ENCODE peak calls at places on chromosomes 6 and 20, in nine cellular contexts. One of them, this sample, is unnamed.
A peak's percentile ranks its signal among the peaks of the same experiment; 100 is the strongest.

GRCh38 chr20:35564905-35565304 is 23.0 kb downstream of the ERGIC3 start:
- DNase-seq in left lung: peak; percentile 34
- DNase-seq in AG08396: no peak
- DNase-seq in pancreas: no peak
- DNase-seq in uterus: no peak
- DNase-seq in kidney glomerular epithelial cell: no peak
- DNase-seq in non-pigmented ciliary epithelial cell: no peak
- DNase-seq in ELF-1: no peak
- DNase-seq in iris pigment epithelial cell: no peak
- DNase-seq in this sample: peak; percentile 18

GRCh38 chr20:38842558-38842981 is 37.1 kb downstream of the PPP1R16B start:
- DNase-seq in left lung: no peak
- DNase-seq in AG08396: no peak
- DNase-seq in pancreas: no peak
- DNase-seq in uterus: no peak
- DNase-seq in kidney glomerular epithelial cell: no peak
- DNase-seq in non-pigmented ciliary epithelial cell: no peak
- DNase-seq in ELF-1: no peak
- DNase-seq in iris pigment epithelial cell: no peak
- DNase-seq in this sample: no peak

GRCh38 chr20:31835554-31835953 is 9.8 kb downstream of the FOXS1 start:
- DNase-seq in left lung: no peak
- DNase-seq in AG08396: no peak
- DNase-seq in pancreas: no peak
- DNase-seq in uterus: no peak
- DNase-seq in kidney glomerular epithelial cell: no peak
- DNase-seq in non-pigmented ciliary epithelial cell: no peak
- DNase-seq in ELF-1: no peak
- DNase-seq in iris pigment epithelial cell: no peak
- DNase-seq in this sample: no peak

GRCh38 chr6:169862464-169863148 is 111.2 kb downstream of the ERMARD start:
- DNase-seq in left lung: peak; percentile 39
- DNase-seq in AG08396: no peak
- DNase-seq in pancreas: no peak
- DNase-seq in uterus: no peak
- DNase-seq in kidney glomerular epithelial cell: no peak
- DNase-seq in non-pigmented ciliary epithelial cell: no peak
- DNase-seq in ELF-1: no peak
- DNase-seq in iris pigment epithelial cell: no peak
- DNase-seq in this sample: peak; percentile 47

GRCh38 chr6:49570474-49571079 is 20.1 kb downstream of the C6orf141 start:
- DNase-seq in left lung: no peak
- DNase-seq in AG08396: no peak
- DNase-seq in pancreas: no peak
- DNase-seq in uterus: no peak
- DNase-seq in kidney glomerular epithelial cell: no peak
- DNase-seq in non-pigmented ciliary epithelial cell: peak; percentile 11
- DNase-seq in ELF-1: no peak
- DNase-seq in iris pigment epithelial cell: peak; percentile 60
- DNase-seq in this sample: no peak

GRCh38 chr6:81801489-81801888 is 49.0 kb upstream of the TENT5A start:
- DNase-seq in left lung: no peak
- DNase-seq in AG08396: no peak
- DNase-seq in pancreas: no peak
- DNase-seq in uterus: no peak
- DNase-seq in kidney glomerular epithelial cell: no peak
- DNase-seq in non-pigmented ciliary epithelial cell: no peak
- DNase-seq in ELF-1: no peak
- DNase-seq in iris pigment epithelial cell: no peak
- DNase-seq in this sample: no peak

GRCh38 chr6:129679250-129679649 is 30.7 kb downstream of the ARHGAP18 start:
- DNase-seq in left lung: no peak
- DNase-seq in AG08396: no peak
- DNase-seq in pancreas: no peak
- DNase-seq in uterus: no peak
- DNase-seq in kidney glomerular epithelial cell: no peak
- DNase-seq in non-pigmented ciliary epithelial cell: no peak
- DNase-seq in ELF-1: no peak
- DNase-seq in iris pigment epithelial cell: no peak
- DNase-seq in this sample: no peak

GRCh38 chr6:165744515-165745228 is 81.6 kb upstream of the PDE10A start:
- DNase-seq in left lung: no peak
- DNase-seq in AG08396: no peak
- DNase-seq in pancreas: no peak
- DNase-seq in uterus: no peak
- DNase-seq in kidney glomerular epithelial cell: no peak
- DNase-seq in non-pigmented ciliary epithelial cell: no peak
- DNase-seq in ELF-1: no peak
- DNase-seq in iris pigment epithelial cell: no peak
- DNase-seq in this sample: no peak

This sample was measured in ovary.